ENCODE peak calls at places on chromosomes 11 and 22, in four cellular contexts. C is spleen, Z is H1, W is K562. F is an unnamed sample.

GRCh38 chr11:58318532-58318931 is 40.3 kb downstream of the OR5B17 start:
- DNase-seq in C (no peak), Z (no peak), W (no peak), F (no peak)

GRCh38 chr11:68683086-68683951 is 1.0 kb upstream of the GAL start:
- DNase-seq in C (no peak), Z (no peak), W (no peak), F (peak)

GRCh38 chr22:49372530-49373288 is 455.0 kb downstream of the BRD1 start:
- DNase-seq in C (peak), Z (no peak), W (peak), F (no peak)

GRCh38 chr11:14698771-14699170 is 55.2 kb downstream of the PDE3B start:
- DNase-seq in C (no peak), Z (no peak), W (no peak), F (no peak)

GRCh38 chr22:48889887-48890692 is 937.6 kb downstream of the BRD1 start:
- DNase-seq in C (peak), Z (no peak), W (no peak), F (peak)

GRCh38 chr11:73228268-73229134 is 10.4 kb downstream of the P2RY2 start:
- DNase-seq in C (no peak), Z (no peak), W (no peak), F (no peak)

GRCh38 chr11:131629925-131630324 is 259.5 kb downstream of the NTM start:
- DNase-seq in C (no peak), Z (no peak), W (no peak), F (no peak)

GRCh38 chr11:77201370-77201769 is 73.3 kb downstream of the MYO7A start:
- DNase-seq in C (no peak), Z (no peak), W (no peak), F (peak)

GRCh38 chr11:576791-577610 is 731 bp downstream of the PHRF1 start:
- DNase-seq in C (peak), Z (no peak), W (no peak), F (no peak)

GRCh38 chr11:77269484-77270123 is 31.9 kb downstream of the GDPD4 start:
- DNase-seq in C (no peak), Z (no peak), W (no peak), F (no peak)

GRCh38 chr22:31715157-31715778 is 34.7 kb downstream of the PRR14L start:
- DNase-seq in C (no peak), Z (no peak), W (no peak), F (no peak)

GRCh38 chr11:3340025-3340424 is 38.9 kb downstream of the ZNF195 start:
- DNase-seq in C (no peak), Z (no peak), W (peak), F (no peak)

GRCh38 chr11:74971424-74971823 is 17.3 kb upstream of the NEU3 start:
- DNase-seq in C (no peak), Z (no peak), W (no peak), F (no peak)

GRCh38 chr11:266676-267439 is 11.3 kb upstream of the NLRP6 start:
- DNase-seq in C (peak), Z (no peak), W (peak), F (no peak)

GRCh38 chr11:126410649-126411048 is 55.2 kb downstream of the ST3GAL4 start:
- DNase-seq in C (peak), Z (no peak), W (no peak), F (peak)
- H3K27ac ChIP-seq in C (peak), Z (no peak), W (no peak), F (peak)

GRCh38 chr22:28801845-28802594 is 1.7 kb upstream of the XBP1 start:
- DNase-seq in C (no peak), Z (no peak), W (peak), F (no peak)
- TF ChIP-seq POLR2AphosphoS5 in C (no peak), Z (no peak), W (no peak), F (no peak)

DNA sequence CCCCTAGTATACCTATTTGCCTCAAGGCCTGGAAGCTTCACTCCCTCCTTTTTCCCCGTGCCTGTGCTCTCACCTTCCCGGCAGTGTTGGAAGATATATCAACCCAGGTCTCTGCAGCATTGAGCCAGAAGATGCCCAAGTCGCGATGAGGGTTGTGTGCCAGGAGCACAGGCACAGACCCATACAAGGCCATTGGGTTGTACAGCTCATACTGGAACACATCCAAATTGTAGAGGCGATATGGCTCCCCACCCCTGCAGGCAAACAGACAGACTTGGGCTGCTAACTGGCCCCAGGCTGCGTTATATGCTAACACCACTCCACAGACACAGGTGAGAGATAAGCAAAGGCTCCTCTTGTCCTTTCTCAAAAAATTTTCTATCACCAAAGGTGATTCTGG is 10.7 kb upstream of the B3GAT3 start:
- DNase-seq in C (no peak), Z (no peak), W (no peak), F (no peak)
- H3K27ac ChIP-seq in C (no peak), Z (no peak), W (no peak), F (no peak)

GRCh38 chr11:8593455-8593854 is 573 bp downstream of the STK33 start:
- DNase-seq in C (no peak), Z (no peak), W (no peak), F (no peak)

GRCh38 chr11:8597182-8597581 is 3.2 kb upstream of the STK33 start:
- DNase-seq in C (no peak), Z (no peak), W (no peak), F (no peak)

GRCh38 chr11:8596504-8597046 is 2.5 kb upstream of the STK33 start:
- DNase-seq in C (no peak), Z (no peak), W (no peak), F (no peak)

DNA sequence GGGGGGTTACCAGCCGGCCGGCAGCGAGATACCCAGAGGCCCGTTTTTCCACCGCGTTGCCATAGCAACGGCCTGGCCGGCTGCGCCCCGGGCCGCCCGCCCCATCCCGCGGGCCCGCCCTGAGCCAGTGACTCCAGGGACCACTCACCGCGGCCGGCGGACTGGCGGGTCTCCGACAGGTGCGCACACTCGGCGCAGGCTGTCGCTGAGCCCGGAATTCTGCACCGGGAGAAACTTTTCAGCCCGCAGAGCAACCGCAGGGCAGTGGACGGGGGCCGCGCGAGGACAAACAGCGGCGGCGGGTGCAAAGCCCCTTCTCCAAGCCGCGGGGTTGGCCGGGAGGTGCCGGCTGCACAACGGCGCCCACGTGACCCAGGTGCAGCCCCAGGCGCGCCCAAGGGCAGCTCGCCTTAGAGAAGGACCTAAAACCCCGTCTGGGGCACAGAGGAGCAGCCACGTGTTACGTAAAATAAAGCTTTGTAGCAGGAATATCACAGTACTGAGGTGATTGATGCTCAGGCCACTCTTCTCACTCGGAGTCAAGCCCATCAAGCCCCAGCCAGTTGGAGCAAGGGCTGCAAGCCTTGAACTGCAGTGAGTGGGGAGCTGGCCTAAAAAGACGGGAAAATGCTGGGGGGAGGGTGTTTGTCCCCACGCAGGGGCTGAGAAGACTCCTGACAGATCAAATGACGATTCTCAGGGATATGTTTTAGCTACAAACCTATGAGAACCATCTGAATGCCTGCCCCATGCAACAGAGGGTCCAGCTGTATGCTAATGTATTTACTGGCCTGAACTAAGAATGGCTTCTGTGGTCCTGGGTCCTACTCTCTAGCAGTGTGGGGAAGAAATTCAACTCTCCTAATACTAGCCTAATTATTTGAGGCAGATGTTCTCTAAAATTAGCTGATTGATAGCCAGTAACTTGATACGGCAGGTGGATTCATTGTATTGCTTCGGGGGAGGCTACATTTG is at the start of gene STK33:
- DNase-seq in C (peak), Z (peak), W (no peak), F (peak)
- TF ChIP-seq POLR2AphosphoS5 in C (no peak), Z (no peak), W (no peak), F (no peak)

DNA sequence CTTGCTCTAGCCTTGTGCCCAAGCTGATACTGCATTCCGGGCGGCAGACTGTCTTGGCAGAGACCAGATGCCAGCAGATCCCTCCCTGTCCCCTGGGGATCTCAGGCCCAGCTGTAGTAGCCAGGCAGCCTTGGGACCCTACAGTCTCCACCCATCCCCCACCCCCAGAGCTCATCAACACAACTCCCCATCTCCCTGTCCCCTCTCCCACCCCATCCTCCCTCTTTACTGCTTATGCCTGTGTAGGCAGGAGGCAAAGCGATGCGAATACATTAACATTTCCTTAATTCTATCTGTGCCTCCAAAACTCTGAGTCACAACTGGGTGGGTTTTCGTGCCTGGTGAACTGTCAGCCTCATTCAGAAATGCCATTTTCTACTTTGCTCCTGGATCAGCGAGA is 547.6 kb downstream of the BUD13 start:
- DNase-seq in C (no peak), Z (no peak), W (no peak), F (no peak)
- H3K27ac ChIP-seq in C (no peak), Z (no peak), W (no peak), F (no peak)

GRCh38 chr22:27408068-27408467 is 393.5 kb downstream of the MN1 start:
- DNase-seq in C (no peak), Z (no peak), W (no peak), F (no peak)
- TF ChIP-seq POLR2AphosphoS5 in C (no peak), Z (no peak), W (no peak), F (no peak)

GRCh38 chr22:36461665-36462474 is 19.6 kb downstream of the TXN2 start:
- DNase-seq in C (no peak), Z (peak), W (no peak), F (peak)
- H3K27ac ChIP-seq in C (peak), Z (no peak), W (no peak), F (peak)

GRCh38 chr11:95231881-95232605 is 1.0 kb upstream of the SESN3 start:
- DNase-seq in C (peak), Z (no peak), W (no peak), F (peak)

GRCh38 chr11:95229199-95230053 is 1.6 kb downstream of the SESN3 start:
- DNase-seq in C (peak), Z (no peak), W (no peak), F (peak)

GRCh38 chr11:95230054-95231034 is 658 bp downstream of the SESN3 start:
- DNase-seq in C (no peak), Z (no peak), W (peak), F (peak)

GRCh38 chr11:95232666-95233065 is 1.7 kb upstream of the SESN3 start:
- DNase-seq in C (no peak), Z (no peak), W (no peak), F (no peak)

GRCh38 chr11:95231126-95231880 is at the start of gene SESN3:
- DNase-seq in C (peak), Z (peak), W (peak), F (peak)
- TF ChIP-seq POLR2AphosphoS5 in C (peak), Z (peak), W (no peak), F (peak)

F was measured in sigmoid colon.